ENCODE peak calls at places on chromosome 22, in four cellular contexts. U is astrocyte, L is fibroblast of the aortic adventitia, G is GM23338. N is an unnamed sample.

GRCh38 chr22:42313804-42314581 is 43.5 kb upstream of the TCF20 start:
- DNase-seq in U (peak), L (no peak), G (peak), N (no peak)

GRCh38 chr22:37053310-37054077 is 2.0 kb downstream of the KCTD17 start:
- DNase-seq in L (peak), G (no peak), U (no peak), N (no peak)

GRCh38 chr22:47138898-47139789 is 376.7 kb downstream of the TBC1D22A start:
- DNase-seq in G (no peak), L (peak), U (no peak), N (no peak)

GRCh38 chr22:45602824-45603301 is 68.8 kb upstream of the ATXN10 start:
- DNase-seq in G (peak), L (peak), U (peak), N (peak)

GRCh38 chr22:30392661-30393321 is 4.0 kb upstream of the SEC14L2 start:
- DNase-seq in U (no peak), L (no peak), G (no peak), N (no peak)

GRCh38 chr22:37483594-37484114 is 2.5 kb downstream of the MFNG start:
- DNase-seq in U (no peak), L (peak), G (no peak), N (no peak)

GRCh38 chr22:32333769-32334639 is 23.7 kb upstream of the RFPL3 start:
- DNase-seq in G (no peak), U (no peak), L (no peak), N (no peak)

GRCh38 chr22:23824476-23825245 is 14.1 kb downstream of the DERL3 start:
- DNase-seq in U (no peak), L (no peak), G (no peak), N (no peak)

GRCh38 chr22:10961043-10961860 is 4566.7 kb upstream of the OR11H1 start:
- DNase-seq in L (no peak), G (no peak), U (no peak), N (no peak)

GRCh38 chr22:39960791-39961746 is 872 bp downstream of the TMA7B start:
- DNase-seq in G (no peak), L (peak), U (peak), N (peak)

GRCh38 chr22:46652930-46653331 is 32.7 kb downstream of the GRAMD4 start:
- DNase-seq in L (peak), U (no peak), G (no peak), N (no peak)

GRCh38 chr22:38239101-38239761 is 33.6 kb downstream of the TMEM184B start:
- DNase-seq in L (peak), G (no peak), U (peak), N (peak)

GRCh38 chr22:41237707-41238569 is 2.8 kb downstream of the CHADL start:
- DNase-seq in L (no peak), G (peak), U (no peak), N (no peak)
- TF ChIP-seq CTCF in L (peak), G (peak), U (no peak), N (no peak)

GRCh38 chr22:43883012-43883661 is 8.7 kb downstream of the PNPLA5 start:
- DNase-seq in G (peak), U (peak), L (peak), N (peak)
- TF ChIP-seq CTCF in G (peak), U (peak), L (peak), N (peak)

DNA sequence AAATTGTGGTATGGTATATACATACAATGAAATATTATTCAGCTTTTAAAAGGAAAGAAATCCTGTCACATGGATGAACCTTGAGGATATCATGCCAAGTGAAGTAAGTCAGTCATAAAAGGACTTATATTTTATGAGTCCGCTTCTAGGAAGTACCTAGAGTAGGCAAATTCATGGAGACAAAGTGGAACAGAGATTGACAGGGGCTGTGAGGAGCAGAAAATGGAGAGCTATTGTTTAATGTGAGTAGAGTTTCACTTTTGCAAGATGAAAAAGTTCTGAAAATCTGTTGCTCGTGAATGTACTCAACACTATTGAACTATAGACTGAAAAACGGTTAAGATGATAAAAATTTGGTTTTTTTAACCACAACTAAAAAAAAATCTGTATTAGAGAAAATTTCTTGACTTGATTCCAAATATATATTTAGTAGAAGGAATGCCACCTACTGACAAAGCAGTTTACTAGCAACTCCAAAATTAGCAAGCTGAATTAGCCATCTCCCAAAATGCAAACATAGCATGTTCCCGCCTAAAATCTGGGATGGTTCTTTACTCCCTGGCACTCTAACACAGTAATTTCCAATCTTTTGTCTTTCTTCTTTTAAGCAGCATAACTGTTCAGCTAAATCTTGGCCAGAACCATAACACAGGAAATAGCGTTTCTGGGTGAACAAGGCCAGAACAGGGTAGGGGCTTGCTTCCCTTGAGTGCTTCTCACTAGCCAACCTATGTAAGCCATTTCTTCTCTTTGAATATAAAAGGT is 1.5 kb downstream of the UFD1 start:
- DNase-seq in G (no peak), L (peak), U (no peak), N (no peak)
- TF ChIP-seq CTCF in G (no peak), L (peak), U (peak), N (peak)

GRCh38 chr22:41021655-41022454 is 70.5 kb upstream of the EP300 start:
- DNase-seq in U (no peak), L (peak), G (peak), N (no peak)
- TF ChIP-seq CTCF in U (no peak), L (no peak), G (no peak), N (peak)

GRCh38 chr22:25546751-25547150 is 17.7 kb upstream of the GRK3 start:
- DNase-seq in L (no peak), G (no peak), U (no peak), N (no peak)

GRCh38 chr22:25546242-25546641 is 18.2 kb upstream of the GRK3 start:
- DNase-seq in L (no peak), G (no peak), U (no peak), N (no peak)

GRCh38 chr22:25542720-25543402 is 21.6 kb upstream of the GRK3 start:
- DNase-seq in U (no peak), L (no peak), G (no peak), N (no peak)

GRCh38 chr22:25545117-25545516 is 19.4 kb upstream of the GRK3 start:
- DNase-seq in L (no peak), U (no peak), G (no peak), N (no peak)

DNA sequence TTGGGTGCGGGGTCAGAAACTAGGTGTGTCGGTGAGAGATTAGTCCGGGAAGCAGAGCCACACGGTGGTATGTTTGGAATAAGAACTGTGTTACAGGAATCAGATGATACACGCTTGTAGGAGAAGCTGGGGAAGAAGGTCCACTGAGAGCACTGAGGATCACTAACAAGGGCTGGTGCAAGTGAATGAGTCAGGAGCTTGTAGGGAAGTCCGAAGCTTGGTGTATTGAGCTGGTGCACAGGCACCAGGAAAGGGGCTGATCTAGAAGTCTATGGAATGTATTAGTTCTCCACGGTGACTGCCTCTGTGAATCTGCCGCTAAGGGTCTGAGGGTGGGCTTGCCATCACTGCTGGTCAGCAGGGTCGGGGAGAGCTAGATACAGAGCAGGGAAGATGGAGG is 18.8 kb upstream of the GRK3 start:
- DNase-seq in G (no peak), L (no peak), U (no peak), N (no peak)
- TF ChIP-seq CTCF in G (no peak), L (no peak), U (no peak), N (no peak)

GRCh38 chr22:17268501-17269223 is 49.4 kb upstream of the ADA2 start:
- DNase-seq in L (no peak), U (no peak), G (peak), N (no peak)
- TF ChIP-seq CTCF in L (no peak), U (no peak), G (peak), N (no peak)

GRCh38 chr22:50012201-50013181 is at the start of gene IL17REL:
- DNase-seq in L (peak), U (no peak), G (no peak), N (peak)
- TF ChIP-seq CTCF in L (no peak), U (no peak), G (no peak), N (no peak)